ENCODE peak calls at places on chromosomes 5 and 9, in four cellular contexts. Z is IMR-90, I is H1, L is GM12878. M is an unnamed sample.

GRCh38 chr5:98933446-98934072 is 4.8 kb upstream of the CHD1 start:
- DNase-seq in L (peak), I (no peak), Z (no peak), M (no peak)

GRCh38 chr9:25716220-25716872 is 38.1 kb upstream of the TUSC1 start:
- DNase-seq in I (peak), Z (peak), L (no peak), M (no peak)

GRCh38 chr5:76724871-76725270 is 8.9 kb downstream of the F2R start:
- DNase-seq in L (no peak), Z (peak), I (no peak), M (no peak)

GRCh38 chr9:7243838-7244237 is 486.1 kb downstream of the KDM4C start:
- DNase-seq in L (no peak), Z (no peak), I (no peak), M (no peak)

GRCh38 chr5:93192107-93192506 is 388.9 kb downstream of the NR2F1-AS1 start:
- DNase-seq in Z (peak), L (no peak), I (no peak), M (no peak)

GRCh38 chr5:57435701-57436134 is 46.9 kb downstream of the ACTBL2 start:
- DNase-seq in Z (peak), I (no peak), L (no peak), M (no peak)

GRCh38 chr5:68379275-68380026 is 163.9 kb downstream of the PIK3R1 start:
- DNase-seq in Z (no peak), I (no peak), L (no peak), M (no peak)

GRCh38 chr5:113162770-113163169 is 186.2 kb downstream of the DCP2 start:
- DNase-seq in I (peak), Z (peak), L (no peak), M (no peak)

GRCh38 chr5:128627939-128628338 is 89.9 kb upstream of the FBN2 start:
- DNase-seq in I (no peak), Z (no peak), L (no peak), M (no peak)

GRCh38 chr5:155082401-155082800 is 68.8 kb downstream of the KIF4B start:
- DNase-seq in L (no peak), I (no peak), Z (peak), M (no peak)

GRCh38 chr5:176413255-176413565 is 3.1 kb downstream of the CLTB start:
- DNase-seq in I (no peak), L (no peak), Z (no peak), M (no peak)

GRCh38 chr5:181054138-181054537 is 14.1 kb downstream of the BTNL9 start:
- DNase-seq in I (no peak), Z (no peak), L (no peak), M (no peak)

GRCh38 chr9:13386935-13387667 is 107.6 kb upstream of the MPDZ start:
- DNase-seq in L (no peak), I (no peak), Z (peak), M (no peak)

GRCh38 chr9:80127920-80128319 is 556.2 kb downstream of the TLE4 start:
- DNase-seq in I (no peak), L (no peak), Z (no peak), M (no peak)

GRCh38 chr5:6599739-6600138 is 33.1 kb downstream of the NSUN2 start:
- DNase-seq in Z (no peak), L (no peak), I (no peak), M (no peak)

GRCh38 chr5:177608243-177609075 is 8.5 kb downstream of the B4GALT7 start:
- DNase-seq in I (no peak), L (no peak), Z (no peak), M (no peak)

GRCh38 chr9:133969681-133970580 is 22.2 kb downstream of the VAV2 start:
- DNase-seq in L (no peak), I (no peak), Z (no peak), M (no peak)

GRCh38 chr5:177132504-177133118 is 962 bp upstream of the NSD1 start:
- DNase-seq in I (peak), L (no peak), Z (no peak), M (no peak)

GRCh38 chr5:75037106-75037505 is 15.3 kb downstream of the GCNT4 start:
- DNase-seq in Z (peak), I (no peak), L (no peak), M (no peak)

GRCh38 chr5:38926121-38926520 is 80.3 kb downstream of the OSMR start:
- DNase-seq in Z (peak), L (no peak), I (no peak), M (no peak)

GRCh38 chr5:176994460-176995121 is 12.0 kb downstream of the UIMC1 start:
- DNase-seq in I (no peak), L (peak), Z (peak), M (peak)

GRCh38 chr9:128629852-128630545 is 26.6 kb downstream of the DYNC2I2 start:
- DNase-seq in L (no peak), I (no peak), Z (no peak), M (no peak)

GRCh38 chr5:170195876-170196275 is 36.9 kb upstream of the C5orf58 start:
- DNase-seq in I (no peak), Z (no peak), L (no peak), M (no peak)

GRCh38 chr5:178196413-178196812 is 7.9 kb upstream of the HNRNPAB start:
- DNase-seq in L (no peak), Z (no peak), I (no peak), M (no peak)

GRCh38 chr9:121299467-121300282 is 31.7 kb downstream of the GSN start:
- DNase-seq in L (no peak), I (peak), Z (no peak), M (no peak)

GRCh38 chr5:144390133-144390532 is 219.5 kb downstream of the KCTD16 start:
- DNase-seq in L (no peak), Z (peak), I (no peak), M (no peak)
- TF ChIP-seq CHD1 in L (no peak), Z (no peak), I (no peak), M (no peak)

DNA sequence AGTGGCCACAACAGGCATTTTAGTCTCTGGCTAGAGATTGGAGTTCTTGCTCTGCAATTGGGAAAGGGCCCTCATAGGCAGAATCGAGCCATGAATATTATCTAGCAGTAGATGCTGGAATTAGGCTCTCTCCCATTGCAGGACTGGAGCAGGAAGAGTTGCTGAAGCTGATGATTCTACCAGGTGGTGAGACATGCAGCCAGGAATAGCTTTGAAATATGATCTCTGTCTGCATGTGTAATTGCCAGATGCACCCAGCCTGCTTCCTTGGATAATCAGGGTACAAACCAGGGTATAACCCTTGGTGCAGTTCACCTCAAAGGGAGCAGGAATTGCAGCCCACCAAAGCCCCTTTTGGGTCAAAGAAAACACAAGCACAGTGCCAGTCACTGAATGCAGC is 211.4 kb upstream of the FTMT start:
- DNase-seq in Z (no peak), L (no peak), I (no peak), M (no peak)
- TF ChIP-seq CHD1 in Z (no peak), L (no peak), I (no peak), M (no peak)

GRCh38 chr5:4518924-4519660 is 621.0 kb upstream of the ADAMTS16 start:
- DNase-seq in I (no peak), Z (no peak), L (no peak), M (no peak)
- TF ChIP-seq CHD1 in I (no peak), Z (no peak), L (no peak), M (no peak)

DNA sequence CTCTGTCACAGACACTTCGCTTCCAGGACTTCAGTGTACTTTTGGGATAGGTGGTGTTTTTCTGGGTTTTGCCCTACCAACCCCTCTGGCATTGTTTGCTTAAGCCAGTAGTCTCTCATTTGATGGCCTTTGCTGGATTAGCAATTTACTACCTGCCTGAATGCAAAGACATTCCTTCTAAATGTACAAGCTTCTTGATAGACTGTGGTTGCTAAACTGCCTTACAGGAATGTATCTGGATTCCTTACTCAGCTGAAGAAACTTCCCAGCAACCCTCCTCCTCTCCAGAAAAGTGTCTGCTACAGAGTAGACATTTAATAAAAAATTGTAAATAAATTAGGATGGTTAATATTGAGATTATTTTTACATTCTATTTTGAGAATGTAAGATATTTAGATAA is 1916.7 kb downstream of the EFNA5 start:
- DNase-seq in I (no peak), L (no peak), Z (peak), M (no peak)
- TF ChIP-seq CHD1 in I (no peak), L (no peak), Z (no peak), M (no peak)

GRCh38 chr5:25119654-25120053 is 474.9 kb upstream of the CDH10 start:
- DNase-seq in Z (no peak), L (no peak), I (no peak), M (peak)
- TF ChIP-seq CHD1 in Z (no peak), L (no peak), I (no peak), M (no peak)

GRCh38 chr9:137589441-137590122 is 730 bp downstream of the ZMYND19 start:
- DNase-seq in I (no peak), L (no peak), Z (no peak), M (peak)
- TF ChIP-seq CHD1 in I (no peak), L (no peak), Z (no peak), M (peak)

DNA sequence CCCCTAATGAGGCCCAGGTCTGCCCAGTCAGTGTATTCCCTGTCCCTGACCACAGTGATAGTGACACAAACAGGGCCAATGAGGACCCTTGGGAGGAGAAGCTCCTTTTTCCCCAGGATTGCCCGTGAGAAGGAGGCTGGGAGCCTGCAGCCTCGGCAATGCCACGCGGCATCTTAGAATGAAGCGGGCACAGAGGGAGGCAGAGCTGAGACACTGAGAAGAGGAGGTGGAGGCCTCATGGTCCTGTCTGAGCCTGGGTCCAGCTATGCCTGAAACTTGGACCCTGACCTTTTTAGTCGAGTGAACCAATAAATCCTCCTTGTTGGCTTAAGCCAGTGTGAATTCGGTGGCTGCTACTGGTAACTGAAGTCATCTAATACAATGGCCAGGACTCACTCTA is 28.4 kb downstream of the STC2 start:
- DNase-seq in L (no peak), Z (no peak), I (no peak), M (no peak)
- TF ChIP-seq CHD1 in L (no peak), Z (no peak), I (no peak), M (no peak)

GRCh38 chr9:84000186-84000585 is 19.6 kb downstream of the RMI1 start:
- DNase-seq in L (no peak), Z (peak), I (no peak), M (no peak)

GRCh38 chr9:84002344-84002743 is 21.7 kb downstream of the RMI1 start:
- DNase-seq in L (no peak), I (no peak), Z (peak), M (no peak)

GRCh38 chr9:84001621-84002020 is 21.0 kb downstream of the RMI1 start:
- DNase-seq in Z (no peak), I (no peak), L (no peak), M (no peak)

GRCh38 chr9:83996126-83996525 is 15.5 kb downstream of the RMI1 start:
- DNase-seq in I (no peak), L (no peak), Z (no peak), M (no peak)

GRCh38 chr9:83999141-83999918 is 18.7 kb downstream of the RMI1 start:
- DNase-seq in L (no peak), I (no peak), Z (no peak), M (no peak)
- TF ChIP-seq CHD1 in L (no peak), I (no peak), Z (no peak), M (no peak)

DNA sequence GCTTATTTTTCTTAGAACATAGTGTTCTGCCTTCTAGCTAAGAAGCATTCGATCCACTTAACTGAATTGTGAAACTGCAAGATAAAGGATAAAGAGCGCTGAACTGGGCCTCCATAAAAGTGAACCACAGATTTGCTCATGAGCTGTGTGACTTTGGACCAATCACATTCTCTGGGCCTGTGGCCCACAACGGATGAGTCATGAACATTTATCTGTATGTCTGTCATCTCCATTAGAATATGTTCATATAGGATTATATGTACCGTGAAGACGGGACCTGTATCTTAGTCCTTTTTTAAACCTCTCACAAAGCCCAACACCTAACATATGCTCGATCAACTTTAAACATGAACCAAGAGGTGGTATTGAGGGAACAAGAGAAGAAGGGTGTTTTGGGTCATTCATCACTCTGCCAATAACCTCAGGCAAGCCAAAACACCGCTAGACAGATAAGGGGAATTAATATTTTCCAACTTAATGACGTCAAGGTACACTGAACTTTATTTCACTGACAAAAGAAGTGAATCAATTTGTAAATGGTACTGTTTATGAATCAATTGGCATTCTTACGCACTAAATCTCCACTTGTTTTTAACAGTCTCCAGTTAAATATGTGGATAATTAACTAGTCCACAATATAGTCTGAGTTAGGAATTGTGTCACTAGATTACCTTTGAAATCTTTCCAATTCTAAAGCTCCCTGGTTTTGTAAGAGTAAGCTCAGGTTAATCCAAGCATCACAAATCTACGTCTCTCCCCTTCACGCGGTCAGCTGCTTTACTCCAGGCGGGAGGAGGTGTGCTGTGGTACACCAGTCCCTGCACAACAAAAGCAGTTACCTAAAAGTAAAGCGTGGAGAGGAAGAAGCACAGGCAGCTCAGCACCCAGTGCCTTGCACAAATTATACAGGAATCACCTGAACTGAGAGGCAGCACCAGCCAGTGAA is 1.6 kb downstream of the TMEM245 start:
- DNase-seq in Z (peak), I (no peak), L (no peak), M (peak)
- TF ChIP-seq CHD1 in Z (no peak), I (no peak), L (no peak), M (no peak)